ENCODE peak calls at places on chromosomes 12 and 14, in nine cellular contexts. L is heart left ventricle, V is heart right ventricle, R is psoas muscle, D is neural progenitor cell, G is lower lobe of right lung, C is Caco-2, S is OCI-LY7, B is GM23248. Q is an unnamed sample.
A peak's percentile ranks its signal among the peaks of the same experiment; 100 is the strongest.

GRCh38 chr14:24935796-24936195 is 114.2 kb downstream of the STXBP6 start:
- DNase-seq in L (no peak), V (no peak), R (no peak), D (no peak), G (no peak), C (no peak), S (no peak), B (no peak), Q (no peak)

GRCh38 chr12:91866566-91866965 is 279.1 kb downstream of the BTG1 start:
- DNase-seq in L (no peak), V (no peak), R (no peak), D (no peak), G (no peak), C (no peak), S (no peak), B (no peak), Q (no peak)

GRCh38 chr12:12606793-12607589 is 4.7 kb upstream of the CREBL2 start:
- DNase-seq in L (no peak), V (no peak), R (no peak), D (no peak), G (no peak), C (no peak), S (no peak), B (peak; percentile 65), Q (peak; percentile 97)

GRCh38 chr12:108730337-108731104 is 797 bp downstream of the CORO1C start:
- DNase-seq in L (peak; percentile 74), V (peak; percentile 72), R (peak; percentile 70), D (peak; percentile 84), G (peak; percentile 81), C (peak; percentile 81), S (peak; percentile 69), B (peak; percentile 93), Q (peak; percentile 77)

GRCh38 chr14:80584638-80585505 is 356.7 kb downstream of the CEP128 start:
- DNase-seq in L (no peak), V (no peak), R (no peak), D (no peak), G (no peak), C (no peak), S (no peak), B (no peak), Q (no peak)

GRCh38 chr14:69573205-69573840 is 1.3 kb downstream of the CCDC177 start:
- DNase-seq in L (no peak), V (no peak), R (peak; percentile 13), D (no peak), G (no peak), C (no peak), S (no peak), B (peak; percentile 33), Q (no peak)

GRCh38 chr12:91582799-91583198 is 400.2 kb upstream of the DCN start:
- DNase-seq in L (no peak), V (no peak), R (no peak), D (no peak), G (no peak), C (no peak), S (no peak), B (no peak), Q (peak; percentile 93)

GRCh38 chr14:105577339-105577861 is 51.0 kb downstream of the TMEM121 start:
- DNase-seq in L (no peak), V (no peak), R (no peak), D (no peak), G (no peak), C (peak; percentile 7), S (peak; percentile 68), B (no peak), Q (no peak)

GRCh38 chr14:103110681-103111296 is 12.5 kb upstream of the TNFAIP2 start:
- DNase-seq in L (no peak), V (no peak), R (peak; percentile 54), D (no peak), G (no peak), C (no peak), S (no peak), B (no peak), Q (no peak)

GRCh38 chr12:123102381-123102780 is 48.5 kb downstream of the PITPNM2 start:
- DNase-seq in L (no peak), V (no peak), R (no peak), D (no peak), G (no peak), C (no peak), S (no peak), B (no peak), Q (no peak)
- H3K4me1 ChIP-seq in L (peaks cover 76% of the 10 kb centered on the region), V (peaks cover 84% of the 10 kb centered on the region), R (peaks cover 36% of the 10 kb centered on the region), D (peaks cover 37% of the 10 kb centered on the region), G (peaks cover 72% of the 10 kb centered on the region), C (no peaks in the 10 kb centered on the region), S (peaks cover 10% of the 10 kb centered on the region), B (no peaks in the 10 kb centered on the region), Q (no peaks in the 10 kb centered on the region)

GRCh38 chr12:53220857-53221202 is 11.2 kb downstream of the RARG start:
- DNase-seq in L (peak; percentile 95), V (peak; percentile 93), R (peak; percentile 91), D (peak; percentile 98), G (peak; percentile 97), C (peak; percentile 95), S (peak; percentile 90), B (peak; percentile 98), Q (peak; percentile 88)
- H3K4me1 ChIP-seq in L (peaks cover 49% of the 10 kb centered on the region), V (peaks cover 76% of the 10 kb centered on the region), R (peaks cover 35% of the 10 kb centered on the region), D (peaks cover 75% of the 10 kb centered on the region), G (peaks cover 78% of the 10 kb centered on the region), C (peaks cover 25% of the 10 kb centered on the region), S (peaks cover 72% of the 10 kb centered on the region), B (peaks cover 65% of the 10 kb centered on the region), Q (peaks cover 28% of the 10 kb centered on the region)

GRCh38 chr14:65077318-65077717 is 25.0 kb downstream of the MAX start:
- DNase-seq in L (no peak), V (no peak), R (no peak), D (no peak), G (no peak), C (no peak), S (no peak), B (no peak), Q (no peak)

GRCh38 chr14:65079788-65080187 is 22.5 kb downstream of the MAX start:
- DNase-seq in L (no peak), V (no peak), R (no peak), D (no peak), G (no peak), C (no peak), S (no peak), B (no peak), Q (no peak)

GRCh38 chr14:65079201-65079600 is 23.1 kb downstream of the MAX start:
- DNase-seq in L (no peak), V (no peak), R (no peak), D (no peak), G (no peak), C (no peak), S (no peak), B (no peak), Q (no peak)

GRCh38 chr14:65084554-65085190 is 17.6 kb downstream of the MAX start:
- DNase-seq in L (no peak), V (no peak), R (no peak), D (no peak), G (no peak), C (no peak), S (no peak), B (peak; percentile 17), Q (no peak)

GRCh38 chr14:65080954-65081747 is 21.2 kb downstream of the MAX start:
- DNase-seq in L (no peak), V (no peak), R (no peak), D (no peak), G (no peak), C (peak; percentile 81), S (no peak), B (no peak), Q (no peak)
- H3K4me1 ChIP-seq in L (peaks cover 63% of the 10 kb centered on the region), V (peaks cover 71% of the 10 kb centered on the region), R (peaks cover 73% of the 10 kb centered on the region), D (no peaks in the 10 kb centered on the region), G (peaks cover 48% of the 10 kb centered on the region), C (peaks cover 11% of the 10 kb centered on the region), S (peaks cover 6% of the 10 kb centered on the region), B (peaks cover 8% of the 10 kb centered on the region), Q (peaks cover 16% of the 10 kb centered on the region)

GRCh38 chr14:94462219-94462551 is 9.6 kb upstream of the SERPINA11 start:
- DNase-seq in L (no peak), V (no peak), R (no peak), D (no peak), G (no peak), C (no peak), S (no peak), B (no peak), Q (no peak)
- H3K4me1 ChIP-seq in L (no peaks in the 10 kb centered on the region), V (no peaks in the 10 kb centered on the region), R (no peaks in the 10 kb centered on the region), D (no peaks in the 10 kb centered on the region), G (no peaks in the 10 kb centered on the region), C (no peaks in the 10 kb centered on the region), S (no peaks in the 10 kb centered on the region), B (no peaks in the 10 kb centered on the region), Q (no peaks in the 10 kb centered on the region)

GRCh38 chr12:49664591-49665146 is 41.3 kb downstream of the PRPF40B start:
- DNase-seq in L (peak; percentile 73), V (peak; percentile 60), R (no peak), D (no peak), G (no peak), C (no peak), S (peak; percentile 24), B (peak; percentile 16), Q (no peak)

GRCh38 chr12:49664167-49664566 is 40.8 kb downstream of the PRPF40B start:
- DNase-seq in L (no peak), V (no peak), R (no peak), D (no peak), G (no peak), C (no peak), S (no peak), B (no peak), Q (no peak)

GRCh38 chr12:49661191-49661590 is 37.8 kb downstream of the PRPF40B start:
- DNase-seq in L (no peak), V (no peak), R (no peak), D (no peak), G (no peak), C (no peak), S (peak; percentile 70), B (no peak), Q (no peak)

GRCh38 chr12:49665384-49665783 is 41.8 kb downstream of the FMNL3 start:
- DNase-seq in L (no peak), V (no peak), R (no peak), D (no peak), G (no peak), C (no peak), S (no peak), B (no peak), Q (no peak)

DNA sequence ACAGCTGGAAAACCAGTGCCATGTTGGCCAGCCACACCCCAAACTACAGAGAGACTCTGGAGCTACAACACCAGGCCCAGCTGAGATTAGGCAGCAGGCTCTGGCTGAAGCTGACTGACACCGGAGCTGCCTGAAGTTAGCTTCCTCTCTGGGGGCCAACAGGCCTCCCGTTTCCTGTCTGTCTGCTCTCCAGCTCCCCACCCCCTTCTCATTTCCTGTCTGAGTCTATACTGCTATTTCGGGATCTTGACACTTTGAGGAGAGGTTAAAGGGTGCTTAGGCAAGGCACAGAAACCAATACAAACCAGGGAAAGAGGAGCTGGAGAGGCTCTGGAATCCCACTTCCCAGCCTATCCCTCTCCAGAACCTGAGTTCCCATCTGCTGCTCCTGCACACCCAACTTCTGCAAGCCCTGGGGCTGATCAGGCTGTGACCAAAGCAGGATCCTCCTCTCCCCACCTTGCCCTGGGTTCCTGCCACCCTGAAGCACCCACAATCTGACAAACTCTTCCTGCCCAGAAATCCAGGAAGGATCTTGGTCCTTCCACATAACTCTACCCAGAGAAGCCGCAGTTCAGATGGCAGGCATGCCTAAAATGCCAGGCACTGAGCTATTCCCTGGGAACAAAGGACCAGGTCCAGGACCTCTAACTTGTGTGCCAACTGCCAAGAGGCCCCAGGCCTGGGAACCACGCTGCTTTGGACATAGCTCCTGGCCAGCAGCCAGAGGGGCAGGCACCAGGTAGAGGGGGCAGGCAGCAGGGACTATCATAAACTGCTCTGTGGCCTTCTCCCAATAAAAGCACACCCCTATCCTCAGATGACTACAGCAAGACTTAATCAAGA is 39.9 kb downstream of the PRPF40B start:
- DNase-seq in L (peak; percentile 84), V (peak; percentile 91), R (peak; percentile 75), D (no peak), G (peak; percentile 75), C (no peak), S (peak; percentile 94), B (peak; percentile 84), Q (no peak)
- H3K4me1 ChIP-seq in L (peaks cover 91% of the 10 kb centered on the region), V (peaks cover 95% of the 10 kb centered on the region), R (peaks cover 40% of the 10 kb centered on the region), D (no peaks in the 10 kb centered on the region), G (peaks cover 53% of the 10 kb centered on the region), C (no peaks in the 10 kb centered on the region), S (peaks cover 75% of the 10 kb centered on the region), B (peaks cover 35% of the 10 kb centered on the region), Q (no peaks in the 10 kb centered on the region)

Q was measured in HAP-1.